ENCODE peak calls at places on chromosomes 3 and 15, in four cellular contexts. P is GM06990, U is PC-9, A is right atrium auricular region. J is an unnamed sample. For H3K27me3, the result is how much of the 10 kb centered on the place peaks cover.

GRCh38 chr3:72548992-72549391 is 299.3 kb downstream of the SHQ1 start:
- DNase-seq in P (no peak), A (no peak), U (no peak), J (no peak)

GRCh38 chr15:90818251-90819210 is 49.9 kb upstream of the FURIN start:
- DNase-seq in P (peak), U (no peak), A (no peak), J (no peak)

GRCh38 chr15:87672309-87672897 is 584.1 kb downstream of the NTRK3 start:
- DNase-seq in A (no peak), U (no peak), P (no peak), J (no peak)

GRCh38 chr3:50592568-50592967 is 19.0 kb downstream of the CISH start:
- DNase-seq in A (no peak), U (no peak), P (no peak), J (no peak)

GRCh38 chr3:42827023-42827422 is 17.8 kb downstream of the ACKR2 start:
- DNase-seq in U (peak), P (no peak), A (no peak), J (no peak)

GRCh38 chr3:37491776-37492175 is 317.4 kb upstream of the LRRFIP2 start:
- DNase-seq in A (no peak), P (no peak), U (no peak), J (no peak)

GRCh38 chr3:132210476-132211346 is 106.5 kb upstream of the ACP3 start:
- DNase-seq in P (no peak), A (no peak), U (no peak), J (no peak)

GRCh38 chr15:20340931-20341661 is 200.5 kb downstream of the GOLGA6L6 start:
- DNase-seq in A (peak), U (no peak), P (no peak), J (peak)

GRCh38 chr15:56537881-56538280 is 72.9 kb upstream of the MNS1 start:
- DNase-seq in P (peak), U (no peak), A (no peak), J (no peak)

GRCh38 chr3:106691476-106691875 is 685.8 kb upstream of the CCDC54 start:
- DNase-seq in A (no peak), P (no peak), U (no peak), J (no peak)

GRCh38 chr15:39291036-39291435 is 289.8 kb upstream of the THBS1 start:
- DNase-seq in U (no peak), A (no peak), P (no peak), J (no peak)

GRCh38 chr15:56241374-56242085 is 2.1 kb downstream of the RFX7 start:
- DNase-seq in U (no peak), A (no peak), P (no peak), J (no peak)

GRCh38 chr15:51341366-51342248 is at the start of gene GLDN:
- DNase-seq in A (no peak), U (no peak), P (no peak), J (no peak)

GRCh38 chr3:58197588-58197987 is 13.2 kb downstream of the DNASE1L3 start:
- DNase-seq in A (no peak), P (no peak), U (no peak), J (no peak)

GRCh38 chr15:43238691-43239131 is 17.9 kb upstream of the EPB42 start:
- DNase-seq in P (no peak), U (no peak), A (no peak), J (peak)

GRCh38 chr3:107752202-107752990 is 229.6 kb downstream of the BBX start:
- DNase-seq in P (no peak), A (no peak), U (no peak), J (no peak)

DNA sequence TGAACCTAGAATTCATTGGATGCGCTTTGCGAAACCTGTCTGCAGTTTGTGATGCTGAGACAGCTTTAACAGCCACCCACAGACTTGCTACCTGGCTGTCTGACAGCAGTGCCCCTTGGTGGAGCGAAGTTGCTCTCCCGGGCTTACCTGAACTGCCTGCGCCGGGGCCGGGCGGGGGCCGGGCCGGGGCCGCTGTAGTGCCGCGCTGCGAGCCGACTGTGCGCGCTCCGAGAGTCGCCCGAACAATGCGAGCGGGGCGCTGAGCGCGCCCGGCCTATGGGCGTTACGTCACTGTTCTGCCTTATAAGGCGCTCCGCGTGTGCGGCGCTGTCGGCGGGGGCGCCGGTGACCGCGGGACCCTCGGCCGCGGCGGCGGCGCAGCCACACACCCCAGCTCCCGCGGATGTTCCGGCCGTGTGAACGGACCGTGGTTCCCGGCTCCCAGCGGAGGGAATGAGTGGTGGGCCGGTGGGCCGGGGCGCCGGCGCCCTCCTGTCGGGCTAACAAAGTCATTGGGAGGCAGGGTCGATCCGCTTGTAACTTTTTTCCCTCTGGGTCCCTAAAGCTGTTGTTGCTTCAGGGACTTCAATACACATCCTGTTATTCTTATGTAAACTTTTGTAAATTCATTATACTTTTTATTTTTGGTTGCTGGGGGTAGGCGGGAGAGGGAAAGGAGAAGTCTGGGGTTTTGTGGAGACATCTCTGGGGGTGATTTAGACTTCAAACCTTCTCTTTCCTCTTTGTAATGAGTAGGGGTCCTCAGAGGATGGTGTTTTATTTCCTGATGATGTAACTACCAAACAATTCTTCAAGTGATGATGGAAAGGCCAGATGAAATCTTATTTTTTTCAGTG is 58.5 kb downstream of the CMSS1 start:
- DNase-seq in A (peak), P (peak), U (peak), J (no peak)
- TF ChIP-seq CTCF in A (no peak), P (no peak), U (no peak), J (no peak)

GRCh38 chr15:40357723-40358491 is at the start of gene DISP2:
- DNase-seq in A (peak), U (peak), P (peak), J (no peak)

GRCh38 chr15:40361640-40362039 is 3.6 kb downstream of the DISP2 start:
- DNase-seq in U (no peak), A (no peak), P (no peak), J (no peak)

GRCh38 chr15:40357246-40357645 is 773 bp upstream of the DISP2 start:
- DNase-seq in U (no peak), P (no peak), A (no peak), J (no peak)

GRCh38 chr15:40358492-40359353 is 704 bp downstream of the DISP2 start:
- DNase-seq in A (no peak), P (no peak), U (no peak), J (no peak)

DNA sequence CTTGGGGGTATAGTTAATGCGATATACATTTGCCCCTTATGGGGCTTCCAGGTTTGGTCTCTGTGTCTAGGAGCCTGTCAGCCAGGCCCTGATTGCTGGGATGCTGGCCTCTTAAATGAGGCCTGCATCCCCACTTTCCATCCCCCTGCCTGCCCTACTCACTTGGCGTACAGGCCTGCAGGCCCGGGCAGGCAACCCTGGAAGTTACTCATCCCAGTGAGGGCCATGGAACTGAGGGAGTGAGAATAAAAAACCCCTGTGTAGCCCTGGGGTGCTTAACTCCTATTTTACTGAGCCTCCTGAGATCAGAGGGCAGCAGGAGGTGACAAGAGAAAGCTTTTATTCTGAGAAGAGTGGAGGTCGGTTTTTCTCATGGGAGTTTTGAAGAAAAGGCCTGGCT is 2.0 kb downstream of the DISP2 start:
- DNase-seq in U (no peak), P (no peak), A (no peak), J (no peak)
- H3K27me3 ChIP-seq in U (under half), P (under half), A (under half), J (under half)

GRCh38 chr3:131048030-131048429 is 21.4 kb downstream of the NEK11 start:
- DNase-seq in A (no peak), U (no peak), P (no peak), J (no peak)

GRCh38 chr3:131053021-131053420 is 26.3 kb downstream of the NEK11 start:
- DNase-seq in A (no peak), U (no peak), P (no peak), J (no peak)

DNA sequence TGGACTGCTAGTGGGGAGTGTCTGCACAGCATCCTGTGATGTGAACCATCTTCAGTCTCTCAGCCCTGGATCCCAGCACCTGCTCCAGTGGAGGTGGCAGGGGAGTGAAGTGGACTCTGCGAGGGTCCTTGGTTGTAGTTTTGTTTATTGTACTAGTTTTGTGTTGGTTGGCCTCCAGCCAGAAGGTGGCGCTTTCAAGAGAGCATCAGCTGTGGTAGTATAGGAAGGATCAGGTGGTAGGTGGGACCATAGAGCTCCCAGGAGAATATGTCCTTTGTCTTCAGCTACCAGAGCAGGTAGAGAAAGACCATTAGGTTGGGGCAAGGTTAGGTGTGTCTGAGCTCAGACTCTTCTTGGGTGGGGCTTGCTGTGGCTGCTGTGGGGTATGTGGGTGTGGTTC is 20.9 kb downstream of the NEK11 start:
- DNase-seq in P (no peak), U (no peak), A (no peak), J (no peak)
- TF ChIP-seq CTCF in P (peak), U (no peak), A (no peak), J (no peak)

GRCh38 chr15:37095993-37096877 is 4.1 kb downstream of the MEIS2 start:
- DNase-seq in A (no peak), P (no peak), U (no peak), J (no peak)

GRCh38 chr15:37094542-37095196 is 5.7 kb downstream of the MEIS2 start:
- DNase-seq in P (no peak), A (no peak), U (no peak), J (no peak)

GRCh38 chr15:37095197-37095992 is 5.0 kb downstream of the MEIS2 start:
- DNase-seq in U (no peak), A (no peak), P (peak), J (no peak)

GRCh38 chr15:37090543-37091175 is 9.7 kb downstream of the MEIS2 start:
- DNase-seq in A (no peak), P (no peak), U (no peak), J (no peak)

DNA sequence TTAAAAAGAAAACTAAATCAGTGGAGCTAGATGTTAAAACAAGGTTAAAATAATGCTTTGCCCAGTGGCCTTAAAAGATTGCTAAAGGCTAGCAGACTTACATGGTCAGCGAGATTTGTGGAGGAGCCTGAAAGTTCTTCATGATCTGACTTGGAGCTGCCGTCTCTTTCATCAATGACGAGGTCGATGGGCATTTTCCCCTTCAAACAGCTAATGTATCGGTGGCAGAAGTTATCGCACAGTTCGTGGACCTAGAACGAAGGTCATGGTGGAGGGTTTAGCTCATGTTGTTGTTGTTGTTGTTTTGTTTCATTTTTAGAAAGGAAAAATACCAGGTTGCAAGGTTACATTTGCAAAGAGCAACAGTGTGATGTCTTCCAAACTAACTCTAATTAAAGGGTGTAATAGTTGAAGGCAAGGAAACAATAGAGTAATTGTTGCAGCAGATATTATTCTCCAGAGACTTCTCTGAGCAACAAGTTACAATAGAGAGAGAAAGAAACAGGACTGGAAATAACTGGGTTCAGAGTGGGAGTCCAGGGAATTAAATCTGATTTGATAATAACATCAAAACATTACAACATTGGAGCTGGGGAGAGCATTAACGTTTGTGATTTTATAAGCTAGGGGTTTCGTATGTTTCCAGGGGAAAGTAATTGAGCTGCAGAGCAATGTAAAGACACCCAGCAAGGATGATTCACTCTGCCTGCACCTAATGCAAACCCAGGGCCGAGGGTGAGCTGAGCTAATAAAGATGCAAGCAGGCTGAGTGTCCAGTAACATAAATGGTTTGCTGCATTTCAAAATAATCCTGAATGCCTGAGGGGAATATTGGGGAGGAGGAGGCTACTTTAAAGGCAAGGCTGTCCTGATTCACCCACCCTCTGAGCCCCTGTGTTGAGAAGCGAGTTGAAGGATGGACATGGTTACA is 6.6 kb downstream of the MEIS2 start:
- DNase-seq in A (no peak), U (no peak), P (no peak), J (no peak)
- H3K27me3 ChIP-seq in A (under half), U (under half), P (under half), J (under half)

DNA sequence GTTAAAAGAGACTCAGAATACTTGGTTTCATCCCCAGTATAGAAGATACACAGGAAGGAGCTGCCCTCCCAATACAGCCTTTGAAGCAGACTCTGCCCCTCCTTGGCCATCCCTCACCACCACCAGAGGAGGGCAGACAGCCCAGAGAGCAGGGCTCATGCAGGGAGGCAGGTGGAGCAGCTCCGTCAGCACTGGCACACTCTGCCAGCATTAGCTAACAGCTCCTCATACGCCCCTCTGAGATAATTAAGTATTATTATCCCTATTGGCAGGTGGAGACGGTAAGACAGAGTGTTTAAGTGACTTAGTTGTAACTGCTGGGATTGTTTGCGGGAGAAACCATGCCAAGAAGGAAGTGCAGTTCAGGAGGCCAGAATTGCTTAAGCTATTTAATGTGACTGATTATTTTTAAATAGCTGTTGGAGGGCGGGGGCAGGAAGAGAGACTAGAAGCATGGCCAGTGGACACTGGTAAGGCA is 434.0 kb downstream of the EPHB1 start:
- DNase-seq in A (no peak), U (no peak), P (no peak), J (peak)
- TF ChIP-seq CTCF in A (no peak), U (no peak), P (no peak), J (no peak)

J was measured in vagina.